ENCODE peak calls at places on chromosomes 5 and 9, in eight cellular contexts. B is neural progenitor cell, Q is fibroblast of mammary gland, U is cardiac muscle cell, K is fibroblast of pulmonary artery, L is choroid plexus epithelial cell, M is fibroblast of lung, R is neural crest cell. T is an unnamed sample.

GRCh38 chr9:112752334-112753110 is 2.0 kb downstream of the SNX30 start:
- DNase-seq in B (no peak), U (no peak), R (no peak), M (no peak), L (no peak), K (no peak), Q (no peak), T (no peak)

GRCh38 chr9:107465467-107466451 is 23.8 kb downstream of the KLF4 start:
- DNase-seq in U (peak; percentile 78), Q (peak; percentile 61), M (peak; percentile 63), R (peak; percentile 66), K (peak; percentile 64), L (peak; percentile 58), B (peak; percentile 89), T (no peak)

GRCh38 chr5:154793599-154794524 is 38.7 kb downstream of the LARP1 start:
- DNase-seq in R (no peak), L (peak; percentile 70), U (no peak), B (no peak), K (peak; percentile 32), M (peak; percentile 41), Q (peak; percentile 17), T (no peak)

GRCh38 chr9:109450346-109450745 is 47.8 kb downstream of the PTPN3 start:
- DNase-seq in Q (no peak), R (no peak), B (no peak), L (no peak), K (no peak), M (no peak), U (no peak), T (no peak)

GRCh38 chr9:88198346-88198807 is 60.1 kb upstream of the SPATA31C2 start:
- DNase-seq in B (no peak), Q (peak; percentile 62), R (no peak), K (peak; percentile 17), M (peak; percentile 44), U (no peak), L (peak; percentile 27), T (peak; percentile 36)

GRCh38 chr9:103872811-103873210 is 221.3 kb upstream of the SMC2 start:
- DNase-seq in M (no peak), R (no peak), B (no peak), Q (no peak), L (no peak), U (no peak), K (no peak), T (no peak)

GRCh38 chr9:108620767-108621166 is 235.0 kb downstream of the ACTL7B start:
- DNase-seq in K (peak; percentile 51), R (no peak), U (no peak), L (peak; percentile 9), B (no peak), M (peak; percentile 2), Q (peak; percentile 25), T (no peak)

GRCh38 chr5:169801324-169801777 is 164.3 kb downstream of the DOCK2 start:
- DNase-seq in L (peak; percentile 34), R (no peak), U (no peak), Q (peak; percentile 95), K (peak; percentile 72), B (no peak), M (peak; percentile 36), T (no peak)

GRCh38 chr9:95025213-95026170 is 292.0 kb downstream of the FANCC start:
- DNase-seq in B (peak; percentile 31), U (peak; percentile 11), K (peak; percentile 96), L (peak; percentile 95), M (peak; percentile 90), Q (peak; percentile 92), R (no peak), T (peak; percentile 88)
- TF ChIP-seq CTCF in B (no peak), U (peak; percentile 63), K (peak; percentile 60), L (peak; percentile 64), M (peak; percentile 65), Q (peak; percentile 48), R (peak; percentile 45), T (peak; percentile 47)

GRCh38 chr9:136502940-136503550 is 20.2 kb upstream of the SEC16A start:
- DNase-seq in M (no peak), R (no peak), Q (no peak), B (no peak), U (no peak), L (no peak), K (no peak), T (no peak)
- TF ChIP-seq CTCF in M (no peak), R (no peak), Q (no peak), B (no peak), U (no peak), L (peak; percentile 6), K (peak; percentile 1), T (no peak)

DNA sequence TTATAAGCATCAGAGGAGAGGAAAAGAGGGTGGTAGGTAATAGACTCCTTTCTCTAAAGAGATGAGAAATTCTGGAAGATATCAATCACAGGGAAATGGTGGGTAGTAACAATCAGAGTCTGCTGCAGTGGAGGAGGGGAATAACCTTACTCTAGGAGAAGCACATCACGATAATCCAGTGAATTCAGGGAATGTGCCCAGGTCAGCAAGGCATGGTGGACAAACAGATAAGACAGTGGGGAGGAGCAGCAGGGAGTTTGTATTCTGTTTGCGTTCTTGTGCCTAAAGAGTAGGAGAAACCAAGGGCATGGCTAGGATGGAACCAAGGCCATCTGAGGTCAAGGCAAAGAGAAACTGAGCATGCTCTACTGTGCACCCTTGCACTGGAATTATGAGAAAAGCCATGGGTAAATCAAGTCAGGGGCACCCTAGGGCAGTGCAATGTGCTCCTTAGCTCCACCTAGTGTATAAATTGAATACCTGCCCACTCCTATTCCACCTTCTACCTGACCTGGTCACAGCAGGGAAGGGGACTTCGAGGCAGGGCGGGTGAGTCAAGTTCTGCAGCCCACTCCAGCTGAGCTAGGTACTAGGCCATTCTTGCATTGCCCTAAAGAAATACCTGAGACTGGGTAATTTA is 31.6 kb downstream of the RETREG1 start:
- DNase-seq in R (no peak), U (no peak), Q (no peak), B (no peak), M (no peak), L (no peak), K (no peak), T (no peak)
- TF ChIP-seq CTCF in R (peak; percentile 49), U (peak; percentile 52), Q (peak; percentile 42), B (peak; percentile 41), M (peak; percentile 38), L (peak; percentile 54), K (peak; percentile 47), T (peak; percentile 19)

GRCh38 chr5:16064135-16064893 is 115.3 kb downstream of the MARCHF11 start:
- DNase-seq in K (no peak), L (no peak), B (no peak), Q (no peak), R (no peak), U (peak; percentile 2), M (no peak), T (no peak)
- TF ChIP-seq CTCF in K (no peak), L (no peak), B (no peak), Q (no peak), R (no peak), U (no peak), M (no peak), T (no peak)

GRCh38 chr5:173592050-173592669 is 24.3 kb downstream of the BOD1 start:
- DNase-seq in U (no peak), B (no peak), R (no peak), K (no peak), M (peak; percentile 24), Q (peak; percentile 39), L (peak; percentile 23), T (no peak)
- TF ChIP-seq CTCF in U (peak; percentile 41), B (peak; percentile 73), R (peak; percentile 66), K (peak; percentile 41), M (peak; percentile 55), Q (peak; percentile 69), L (peak; percentile 67), T (peak; percentile 37)

DNA sequence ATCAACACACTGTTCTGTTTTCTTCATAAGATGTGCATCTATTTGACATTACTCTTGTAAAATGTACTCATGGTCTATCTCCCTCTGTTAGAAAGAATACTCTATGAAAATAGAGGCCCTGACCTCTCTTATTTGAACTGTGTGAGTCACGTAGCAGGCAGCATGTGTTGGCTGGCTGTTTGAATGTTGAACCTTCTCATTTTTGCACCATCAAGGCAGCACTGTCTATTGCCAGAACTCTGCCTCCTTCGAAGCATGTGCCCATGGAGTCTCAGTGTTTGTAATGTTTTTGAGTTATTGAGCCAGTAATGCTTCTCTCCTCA is 144.4 kb downstream of the ALDH1A1 start:
- DNase-seq in B (no peak), U (no peak), Q (no peak), K (no peak), L (no peak), R (no peak), M (no peak), T (no peak)
- TF ChIP-seq CTCF in B (no peak), U (no peak), Q (no peak), K (no peak), L (no peak), R (no peak), M (no peak), T (no peak)

GRCh38 chr5:51380603-51381207 is 2.5 kb upstream of the ISL1 start:
- DNase-seq in U (peak; percentile 67), L (peak; percentile 37), Q (peak; percentile 36), M (peak; percentile 36), B (peak; percentile 70), K (peak; percentile 34), R (no peak), T (no peak)
- TF ChIP-seq CTCF in U (peak; percentile 64), L (peak; percentile 62), Q (peak; percentile 65), M (peak; percentile 72), B (peak; percentile 84), K (peak; percentile 58), R (peak; percentile 79), T (peak; percentile 37)

T was measured in AG04449.